ENCODE peak calls at places on chromosomes 13 and 19, in eight cellular contexts. R is fibroblast of mammary gland; L is astrocyte of the spinal cord; H is heart left ventricle; U is putamen; F is AG08396; E is stimulated activated CD4-positive, alpha-beta T cell treated with anti-CD3 and anti-CD28 coated beads, Interleukin-15, amount 100 ng/mL, for 1 hour; D is naive thymus-derived CD4-positive, alpha-beta T cell. G is an unnamed sample.

GRCh38 chr13:112685856-112686255 is 4.0 kb upstream of the ATP11A start:
- DNase-seq in R (no peak), L (no peak), H (no peak), U (no peak), F (no peak), E (no peak), D (no peak), G (peak)

GRCh38 chr13:109874921-109875454 is 88.6 kb upstream of the IRS2 start:
- DNase-seq in R (peak), L (peak), H (no peak), U (no peak), F (peak), E (no peak), D (no peak), G (no peak)

GRCh38 chr19:40217027-40217810 is 965 bp downstream of the TTC9B start:
- DNase-seq in R (no peak), L (no peak), H (no peak), U (no peak), F (no peak), E (no peak), D (no peak), G (peak)

GRCh38 chr13:40589285-40590109 is 76.9 kb downstream of the FOXO1 start:
- DNase-seq in R (peak), L (peak), H (peak), U (peak), F (peak), E (no peak), D (no peak), G (no peak)

GRCh38 chr13:49213997-49214916 is 5.9 kb upstream of the MLNR start:
- DNase-seq in R (no peak), L (peak), H (no peak), U (peak), F (no peak), E (no peak), D (no peak), G (no peak)

GRCh38 chr13:19680751-19681150 is 47.3 kb downstream of the MPHOSPH8 start:
- DNase-seq in R (no peak), L (no peak), H (no peak), U (no peak), F (no peak), E (no peak), D (no peak), G (no peak)

GRCh38 chr19:48896191-48896720 is 2.3 kb downstream of the TULP2 start:
- DNase-seq in R (peak), L (peak), H (peak), U (no peak), F (no peak), E (no peak), D (peak), G (peak)

GRCh38 chr19:49860716-49861100 is 6.7 kb downstream of the PNKP start:
- DNase-seq in R (no peak), L (no peak), H (no peak), U (no peak), F (no peak), E (no peak), D (no peak), G (no peak)

GRCh38 chr13:110485604-110486003 is 75.9 kb downstream of the RAB20 start:
- DNase-seq in R (no peak), L (peak), H (no peak), U (no peak), F (no peak), E (no peak), D (no peak), G (no peak)

G was measured in lung.